ENCODE peak calls at places on chromosome 7, in seven cellular contexts. M is IMR-90, U is body of pancreas, V is Peyer's patch, Q is HCT116, Z is breast epithelium, W is heart left ventricle. D is an unnamed sample.

GRCh38 chr7:36986429-36987362 is 262.4 kb upstream of the AOAH start:
- DNase-seq in M (peak; percentile 42), U (peak; percentile 77), V (peak; percentile 83), Q (peak; percentile 34), Z (no peak), W (peak; percentile 58), D (no peak)

GRCh38 chr7:117666019-117666418 is 186.2 kb downstream of the CFTR start:
- DNase-seq in M (peak; percentile 83), U (no peak), V (no peak), Q (peak; percentile 31), Z (no peak), W (no peak), D (no peak)

GRCh38 chr7:69739182-69739581 is 140.9 kb downstream of the AUTS2 start:
- DNase-seq in M (no peak), U (no peak), V (no peak), Q (no peak), Z (no peak), W (no peak), D (peak; percentile 28)

GRCh38 chr7:80826520-80827237 is 92.2 kb downstream of the SEMA3C start:
- DNase-seq in M (peak; percentile 79), U (no peak), V (no peak), Q (peak; percentile 29), Z (peak; percentile 67), W (no peak), D (no peak)

GRCh38 chr7:73823257-73823656 is 7.5 kb upstream of the CLDN4 start:
- DNase-seq in M (no peak), U (no peak), V (no peak), Q (no peak), Z (no peak), W (no peak), D (no peak)

GRCh38 chr7:139016931-139017511 is 18.8 kb downstream of the ZC3HAV1L start:
- DNase-seq in M (peak; percentile 75), U (peak; percentile 55), V (peak; percentile 83), Q (peak; percentile 54), Z (peak; percentile 31), W (peak; percentile 76), D (peak; percentile 52)

GRCh38 chr7:86733783-86734182 is 90.1 kb downstream of the GRM3 start:
- DNase-seq in M (peak; percentile 0), U (no peak), V (no peak), Q (no peak), Z (no peak), W (no peak), D (no peak)

GRCh38 chr7:91789558-91789957 is 90.9 kb downstream of the MTERF1 start:
- DNase-seq in M (no peak), U (no peak), V (no peak), Q (no peak), Z (no peak), W (no peak), D (no peak)

GRCh38 chr7:360454-361100 is 70.6 kb downstream of the FOXL3 start:
- DNase-seq in M (no peak), U (no peak), V (no peak), Q (no peak), Z (no peak), W (peak; percentile 12), D (peak; percentile 55)

DNA sequence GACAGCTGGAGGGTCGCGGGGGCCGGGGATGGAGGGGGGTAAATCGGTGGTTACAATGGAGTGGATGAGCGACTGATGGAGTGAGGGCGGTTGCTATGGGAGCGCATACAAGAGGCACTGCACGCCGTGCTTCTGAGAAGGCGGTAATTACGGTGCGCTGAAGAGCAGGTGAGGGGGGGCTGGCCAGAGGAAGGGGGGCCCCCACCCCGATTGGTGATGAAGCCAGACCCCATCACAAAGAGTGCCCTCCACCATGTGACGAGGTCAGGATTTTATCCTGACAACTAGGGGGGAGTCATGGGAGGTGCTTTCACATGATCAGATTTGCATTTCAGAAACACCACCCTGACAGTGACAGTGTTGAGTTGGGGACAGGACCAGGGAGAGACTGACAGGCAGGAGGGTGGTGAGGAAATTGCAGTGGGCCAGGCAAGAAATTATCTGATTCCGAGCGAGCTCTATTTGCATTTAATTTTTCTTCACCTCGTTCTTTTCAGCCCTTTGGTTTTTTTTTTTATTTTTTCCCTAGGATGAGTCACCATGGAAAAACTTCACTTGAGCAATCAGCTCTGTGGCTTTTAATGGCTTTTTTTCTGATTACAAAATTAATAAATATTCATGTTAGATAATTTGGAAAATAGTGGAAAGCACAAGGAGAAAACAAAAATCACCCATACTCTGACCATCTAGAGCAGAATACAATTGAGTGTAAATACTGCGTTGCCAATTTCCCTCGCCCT is 7.9 kb downstream of the CPA5 start:
- DNase-seq in M (peak; percentile 75), U (no peak), V (no peak), Q (no peak), Z (no peak), W (no peak), D (no peak)
- H3K4me1 ChIP-seq in M (peaks cover 29% of the 10 kb centered on the region), U (peaks cover 14% of the 10 kb centered on the region), V (peaks cover 3% of the 10 kb centered on the region), Q (peaks cover 39% of the 10 kb centered on the region), Z (peaks cover 18% of the 10 kb centered on the region), W (peaks cover 32% of the 10 kb centered on the region), D (peaks cover 4% of the 10 kb centered on the region)

DNA sequence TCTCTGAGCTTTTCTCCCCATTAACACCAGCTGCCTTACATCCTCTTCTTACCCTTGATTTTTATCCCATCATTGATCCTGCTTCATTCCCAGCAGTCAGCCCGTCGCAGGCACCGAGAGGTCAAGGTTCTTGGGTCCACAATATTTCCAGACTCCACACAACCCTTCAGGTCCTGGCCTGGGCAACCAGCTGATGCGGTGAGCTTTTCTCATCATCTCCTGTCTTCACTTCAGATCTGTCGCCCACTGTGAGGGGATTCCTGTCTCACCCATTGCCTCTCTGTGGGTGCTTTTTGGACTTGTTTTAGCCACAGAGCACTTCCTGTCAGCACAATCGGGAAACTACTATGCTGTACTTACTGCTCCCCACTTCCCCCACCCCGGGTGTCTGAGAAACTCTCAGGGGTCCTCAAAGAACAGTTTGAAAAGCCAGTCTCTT is 8.4 kb upstream of the PVRIG start:
- DNase-seq in M (no peak), U (no peak), V (peak; percentile 70), Q (no peak), Z (no peak), W (no peak), D (no peak)
- TF ChIP-seq POLR2A in M (no peak), U (no peak), V (no peak), Q (no peak), Z (no peak), W (no peak), D (no peak)

GRCh38 chr7:1459512-1459892 is 232 bp upstream of the MICALL2 start:
- DNase-seq in M (peak; percentile 97), U (peak; percentile 100), V (peak; percentile 100), Q (peak; percentile 95), Z (peak; percentile 99), W (peak; percentile 100), D (peak; percentile 100)

GRCh38 chr7:1458676-1459511 is at the start of gene MICALL2:
- DNase-seq in M (peak; percentile 85), U (peak; percentile 83), V (peak; percentile 85), Q (peak; percentile 54), Z (peak; percentile 64), W (peak; percentile 87), D (peak; percentile 87)

GRCh38 chr7:1459930-1460756 is 873 bp upstream of the MICALL2 start:
- DNase-seq in M (no peak), U (peak; percentile 38), V (peak; percentile 63), Q (no peak), Z (no peak), W (peak; percentile 60), D (peak; percentile 31)

GRCh38 chr7:1461640-1462375 is 2.5 kb upstream of the MICALL2 start:
- DNase-seq in M (no peak), U (no peak), V (no peak), Q (no peak), Z (no peak), W (no peak), D (no peak)

GRCh38 chr7:1460757-1461639 is 1.7 kb upstream of the MICALL2 start:
- DNase-seq in M (peak; percentile 34), U (peak; percentile 73), V (peak; percentile 85), Q (no peak), Z (peak; percentile 57), W (peak; percentile 72), D (no peak)
- H3K4me1 ChIP-seq in M (peaks cover 28% of the 10 kb centered on the region), U (peaks cover 46% of the 10 kb centered on the region), V (peaks cover 32% of the 10 kb centered on the region), Q (peaks cover 73% of the 10 kb centered on the region), Z (peaks cover 5% of the 10 kb centered on the region), W (peaks cover 39% of the 10 kb centered on the region), D (peaks cover 62% of the 10 kb centered on the region)

DNA sequence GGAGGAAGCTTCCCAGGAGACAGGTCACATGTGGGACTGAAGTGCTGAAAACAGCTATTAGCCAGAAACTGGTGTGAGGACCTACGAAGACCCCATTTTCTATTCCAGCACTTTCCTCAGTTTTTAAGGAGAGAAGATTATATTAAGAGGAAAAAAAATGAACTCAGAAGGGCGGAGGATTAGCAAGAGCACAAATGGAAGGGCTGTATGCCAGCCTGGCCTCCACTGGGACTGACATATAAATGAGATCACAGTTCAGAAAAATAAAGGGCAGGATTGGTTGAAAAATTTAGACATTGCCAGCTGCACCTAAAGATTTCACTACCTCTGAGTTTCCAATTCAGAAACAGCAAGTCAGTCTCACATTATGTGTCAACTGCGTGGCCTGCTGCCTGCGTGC is 53.0 kb downstream of the GSDME start:
- DNase-seq in M (no peak), U (no peak), V (no peak), Q (no peak), Z (no peak), W (peak; percentile 54), D (no peak)
- TF ChIP-seq POLR2A in M (no peak), U (no peak), V (no peak), Q (no peak), Z (no peak), W (no peak), D (no peak)

GRCh38 chr7:158814637-158815036 is 14.7 kb downstream of the ESYT2 start:
- DNase-seq in M (no peak), U (no peak), V (no peak), Q (no peak), Z (no peak), W (no peak), D (no peak)

GRCh38 chr7:158811461-158811860 is 17.8 kb downstream of the ESYT2 start:
- DNase-seq in M (peak; percentile 63), U (peak; percentile 36), V (no peak), Q (no peak), Z (no peak), W (no peak), D (no peak)

GRCh38 chr7:158810846-158811245 is 18.5 kb downstream of the ESYT2 start:
- DNase-seq in M (no peak), U (no peak), V (no peak), Q (no peak), Z (no peak), W (no peak), D (no peak)

GRCh38 chr7:158811894-158812293 is 17.4 kb downstream of the ESYT2 start:
- DNase-seq in M (no peak), U (no peak), V (no peak), Q (no peak), Z (no peak), W (peak; percentile 47), D (peak; percentile 34)

DNA sequence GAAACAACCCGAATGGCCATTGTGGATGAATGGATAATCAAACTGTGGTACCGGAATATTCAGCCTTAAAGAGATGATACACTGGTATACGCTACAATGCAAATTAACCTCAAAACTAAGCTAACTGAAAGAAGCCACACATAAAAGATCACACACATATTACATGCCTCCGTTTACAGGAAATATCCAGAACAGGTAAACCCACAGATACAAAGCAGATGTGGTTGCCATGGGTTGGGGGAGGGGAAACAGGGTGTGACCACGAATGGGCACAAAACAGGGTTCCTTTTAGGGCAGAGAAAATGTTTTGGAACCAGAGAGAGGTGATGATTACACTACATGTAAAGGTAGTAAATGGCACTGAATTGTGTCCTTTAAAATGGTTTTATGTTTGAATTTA is 16.6 kb downstream of the ESYT2 start:
- DNase-seq in M (no peak), U (no peak), V (peak; percentile 80), Q (no peak), Z (no peak), W (no peak), D (no peak)
- H3K4me1 ChIP-seq in M (peaks cover 26% of the 10 kb centered on the region), U (peaks cover 36% of the 10 kb centered on the region), V (peaks cover 7% of the 10 kb centered on the region), Q (peaks cover 60% of the 10 kb centered on the region), Z (peaks cover 26% of the 10 kb centered on the region), W (peaks cover 55% of the 10 kb centered on the region), D (peaks cover 42% of the 10 kb centered on the region)

GRCh38 chr7:157391036-157391710 is 54.4 kb downstream of the DNAJB6 start:
- DNase-seq in M (no peak), U (no peak), V (peak; percentile 28), Q (no peak), Z (no peak), W (no peak), D (no peak)
- TF ChIP-seq POLR2A in M (no peak), U (no peak), V (no peak), Q (no peak), Z (no peak), W (no peak), D (no peak)